ENCODE peak calls at places on chromosome 2, in nine cellular contexts. F, T, M, R, L, C, P, G and W are unnamed samples.

GRCh38 chr2:161436411-161436810 is 20.3 kb downstream of the TBR1 start:
- DNase-seq in L (no peak), F (peak; percentile 93), R (no peak), T (peak; percentile 95), P (peak; percentile 94), M (peak; percentile 91), G (peak; percentile 70), C (no peak), W (peak; percentile 89)

GRCh38 chr2:40401896-40402295 is 50.0 kb downstream of the SLC8A1 start:
- DNase-seq in M (peak; percentile 91), P (peak; percentile 94), R (no peak), L (no peak), T (peak; percentile 97), C (peak; percentile 64), F (peak; percentile 95), G (peak; percentile 81), W (peak; percentile 84)

GRCh38 chr2:158178646-158179045 is 77.0 kb downstream of the UPP2 start:
- DNase-seq in G (no peak), M (no peak), R (no peak), C (no peak), F (no peak), T (no peak), P (peak; percentile 31), L (no peak), W (peak; percentile 27)

GRCh38 chr2:47313141-47313691 is 89.7 kb upstream of the MSH2 start:
- DNase-seq in L (no peak), G (peak; percentile 35), F (no peak), P (no peak), T (peak; percentile 47), C (peak; percentile 78), R (no peak), M (peak; percentile 38), W (no peak)

GRCh38 chr2:240460781-240461431 is 25.4 kb downstream of the GPC1 start:
- DNase-seq in L (peak; percentile 3), M (no peak), G (no peak), R (no peak), F (no peak), C (no peak), P (no peak), T (no peak), W (no peak)

GRCh38 chr2:136052374-136053362 is 65.3 kb downstream of the CXCR4 start:
- DNase-seq in P (no peak), C (no peak), R (no peak), M (no peak), F (no peak), G (no peak), L (no peak), T (no peak), W (no peak)

GRCh38 chr2:207423886-207424285 is 105.9 kb upstream of the CREB1 start:
- DNase-seq in G (peak; percentile 84), T (peak; percentile 94), F (peak; percentile 89), P (peak; percentile 93), C (no peak), M (peak; percentile 100), R (peak; percentile 74), L (no peak), W (peak; percentile 87)

GRCh38 chr2:19850056-19850455 is 51.7 kb downstream of the TTC32 start:
- DNase-seq in M (no peak), C (no peak), T (no peak), L (no peak), R (no peak), P (no peak), F (no peak), G (no peak), W (no peak)

GRCh38 chr2:219186754-219187456 is 8.8 kb downstream of the RETREG2 start:
- DNase-seq in F (no peak), L (no peak), M (no peak), R (no peak), C (no peak), P (no peak), T (no peak), G (no peak), W (no peak)

GRCh38 chr2:38886041-38886440 is 3.6 kb upstream of the ARHGEF33 start:
- DNase-seq in G (no peak), L (no peak), C (no peak), P (no peak), R (no peak), M (no peak), T (no peak), F (no peak), W (no peak)

GRCh38 chr2:98006378-98006777 is 10.6 kb upstream of the TMEM131 start:
- DNase-seq in C (no peak), L (no peak), R (no peak), G (no peak), M (no peak), P (no peak), T (no peak), F (no peak), W (no peak)

GRCh38 chr2:20582600-20583221 is 68.2 kb downstream of the HS1BP3 start:
- DNase-seq in T (no peak), F (no peak), C (no peak), M (no peak), R (no peak), L (no peak), G (no peak), P (no peak), W (no peak)

GRCh38 chr2:127532296-127532695 is 3.2 kb upstream of the MYO7B start:
- DNase-seq in R (no peak), C (no peak), L (no peak), F (no peak), M (no peak), G (no peak), P (no peak), T (no peak), W (no peak)

GRCh38 chr2:241309684-241310117 is 5.8 kb downstream of the HDLBP start:
- DNase-seq in C (no peak), L (no peak), R (peak; percentile 74), G (peak; percentile 31), T (peak; percentile 65), F (peak; percentile 68), P (peak; percentile 61), M (peak; percentile 74), W (peak; percentile 58)

GRCh38 chr2:121505005-121505404 is 25.7 kb upstream of the RNU4ATAC start:
- DNase-seq in M (peak; percentile 99), G (peak; percentile 73), F (peak; percentile 86), P (peak; percentile 83), R (no peak), T (peak; percentile 94), C (peak; percentile 46), L (no peak), W (peak; percentile 95)

GRCh38 chr2:54497738-54498680 is 41.9 kb downstream of the SPTBN1 start:
- DNase-seq in P (peak; percentile 63), M (no peak), C (peak; percentile 56), G (peak; percentile 50), R (no peak), T (peak; percentile 66), L (no peak), F (peak; percentile 59), W (peak; percentile 63)

GRCh38 chr2:54708584-54709340 is 14.7 kb upstream of the EML6 start:
- DNase-seq in M (no peak), L (no peak), P (peak; percentile 45), C (no peak), G (no peak), F (no peak), T (no peak), R (no peak), W (peak; percentile 5)

GRCh38 chr2:174572556-174572955 is 25.0 kb downstream of the WIPF1 start:
- DNase-seq in L (no peak), M (no peak), G (no peak), C (no peak), P (no peak), T (no peak), F (no peak), R (no peak), W (no peak)

DNA sequence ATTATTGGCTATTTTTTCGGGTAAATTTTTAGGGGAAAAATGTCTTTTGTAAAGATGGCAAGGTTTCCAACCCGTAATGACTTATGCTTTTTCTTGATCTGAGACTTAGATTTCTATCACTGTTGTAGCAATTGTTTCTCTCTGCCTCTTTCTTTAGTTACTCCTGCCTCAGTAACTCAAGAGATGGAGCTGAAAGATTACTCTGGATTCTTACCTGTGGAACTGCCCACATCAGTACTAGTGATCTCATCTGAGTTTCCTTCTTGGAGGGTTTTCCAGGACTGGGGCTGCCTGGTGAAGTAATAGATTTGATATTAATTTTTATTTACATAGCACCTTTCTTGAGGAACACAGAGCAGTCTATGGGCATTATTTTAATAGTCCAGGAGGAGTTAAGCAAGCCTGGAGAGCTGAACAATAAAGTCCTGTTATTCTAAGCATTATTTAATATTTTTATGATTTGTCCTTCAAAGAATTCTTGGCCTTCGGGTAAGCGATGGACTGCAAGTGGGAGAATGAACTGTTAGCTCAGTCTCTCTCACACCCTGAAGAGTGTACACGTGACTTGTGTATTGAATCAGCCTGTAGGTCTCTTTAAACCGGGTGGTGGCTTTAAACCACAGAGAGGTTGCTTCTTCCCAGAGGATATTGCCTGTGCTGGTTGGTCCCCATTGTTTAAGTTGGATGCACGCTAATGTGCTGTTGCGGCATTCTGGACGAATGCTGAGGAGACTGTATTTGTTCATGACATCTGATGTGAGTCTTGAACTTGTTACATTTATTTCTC is 183.1 kb downstream of the LTBP1 start:
- DNase-seq in P (no peak), T (peak; percentile 68), G (no peak), L (no peak), F (no peak), C (no peak), R (no peak), M (no peak), W (no peak)
- H3K4me3 ChIP-seq in P (no peak overlapping the region), T (no peak overlapping the region), G (no peak overlapping the region), L (no peak overlapping the region), F (no peak overlapping the region), C (no peak overlapping the region), R (no peak overlapping the region), M (no peak overlapping the region), W (no peak overlapping the region)

GRCh38 chr2:192148620-192149321 is 46.0 kb downstream of the TMEFF2 start:
- DNase-seq in M (peak; percentile 90), L (no peak), C (no peak), G (peak; percentile 50), T (peak; percentile 41), F (peak; percentile 49), P (peak; percentile 22), R (no peak), W (peak; percentile 88)
- TF ChIP-seq CTCF in M (peak; percentile 22), L (no peak), C (no peak), G (peak; percentile 17), T (peak; percentile 6), F (peak; percentile 19), P (no peak), R (no peak), W (peak; percentile 56)

DNA sequence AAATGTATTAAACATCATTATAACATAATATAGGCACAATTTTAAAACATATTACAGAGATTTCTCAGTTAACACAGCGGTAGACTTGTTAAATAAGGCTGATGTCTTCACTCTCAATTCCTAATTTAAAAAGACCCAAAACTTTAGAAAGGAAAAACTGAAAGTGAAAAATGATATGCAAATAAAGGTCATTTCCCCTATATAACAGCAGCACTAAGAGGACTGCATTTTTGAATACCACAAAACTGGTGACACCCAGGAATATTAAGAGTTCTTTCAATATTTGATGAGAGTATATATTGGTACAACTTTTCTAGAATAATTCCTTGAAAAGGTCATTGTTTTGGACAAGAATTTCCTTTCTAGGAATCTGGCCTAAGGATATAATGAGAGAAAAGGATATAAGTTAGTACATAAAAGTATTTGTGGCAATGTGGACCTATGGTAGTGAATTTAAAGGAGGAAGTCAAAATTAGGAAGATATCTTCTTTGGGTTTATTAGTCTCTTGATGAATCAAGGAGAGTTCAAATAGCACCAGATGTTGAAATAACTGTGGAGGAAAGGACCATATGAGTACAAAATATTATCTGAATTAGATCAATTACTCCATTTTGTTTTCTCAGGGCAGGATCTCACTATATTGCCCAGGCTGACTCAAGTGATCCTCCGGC is 70.3 kb downstream of the TMEM237 start:
- DNase-seq in M (no peak), G (no peak), P (no peak), L (no peak), R (no peak), F (no peak), T (no peak), C (no peak), W (no peak)
- H3K4me3 ChIP-seq in M (no peak overlapping the region), G (no peak overlapping the region), P (no peak overlapping the region), L (no peak overlapping the region), R (no peak overlapping the region), F (no peak overlapping the region), T (no peak overlapping the region), C (no peak overlapping the region), W (no peak overlapping the region)

GRCh38 chr2:206176886-206177285 is 17.2 kb downstream of the EEF1B2 start:
- DNase-seq in T (peak; percentile 34), P (no peak), G (no peak), C (no peak), L (no peak), F (no peak), R (no peak), M (no peak), W (no peak)
- TF ChIP-seq CTCF in T (no peak), P (no peak), G (no peak), C (no peak), L (no peak), F (no peak), R (no peak), M (no peak), W (no peak)